ENCODE peak calls at places on chromosome 19, in ten cellular contexts. P, S, O, U, F, C, M, E, I and J are unnamed samples.

GRCh38 chr19:4709440-4710280 is 14.0 kb downstream of the DPP9 start:
- DNase-seq in P (no peak), S (no peak), O (no peak), U (no peak), F (no peak), C (peak), M (no peak), E (no peak), I (no peak), J (no peak)

GRCh38 chr19:55437410-55437809 is 5.7 kb downstream of the SHISA7 start:
- DNase-seq in P (no peak), S (no peak), O (no peak), U (peak), F (peak), C (peak), M (no peak), E (no peak), I (no peak), J (peak)

GRCh38 chr19:51751655-51752054 is at the start of gene FPR1:
- DNase-seq in P (no peak), S (no peak), O (no peak), U (no peak), F (no peak), C (no peak), M (no peak), E (peak), I (no peak), J (peak)

GRCh38 chr19:58123354-58123753 is 25.3 kb upstream of the ZSCAN18 start:
- DNase-seq in P (no peak), S (no peak), O (no peak), U (no peak), F (no peak), C (no peak), M (no peak), E (no peak), I (no peak), J (no peak)

GRCh38 chr19:44947041-44947581 is 1.3 kb downstream of the APOC2 start:
- DNase-seq in P (no peak), S (no peak), O (no peak), U (no peak), F (no peak), C (no peak), M (no peak), E (no peak), I (no peak), J (no peak)

GRCh38 chr19:2717638-2718541 is 3.3 kb downstream of the DIRAS1 start:
- DNase-seq in P (no peak), S (no peak), O (peak), U (no peak), F (no peak), C (no peak), M (no peak), E (no peak), I (no peak), J (no peak)

GRCh38 chr19:5585461-5586299 is 17.9 kb upstream of the TINCR start:
- DNase-seq in P (no peak), S (peak), O (peak), U (no peak), F (no peak), C (no peak), M (peak), E (peak), I (no peak), J (no peak)

GRCh38 chr19:55179570-55180484 is at the start of gene SYT5:
- DNase-seq in P (peak), S (peak), O (peak), U (no peak), F (peak), C (peak), M (peak), E (peak), I (no peak), J (peak)

GRCh38 chr19:33905937-33906577 is 109.4 kb downstream of the KCTD15 start:
- DNase-seq in P (no peak), S (no peak), O (peak), U (peak), F (peak), C (no peak), M (no peak), E (peak), I (peak), J (no peak)

GRCh38 chr19:418761-419632 is 10.1 kb upstream of the C2CD4C start:
- DNase-seq in P (no peak), S (no peak), O (no peak), U (no peak), F (peak), C (no peak), M (no peak), E (no peak), I (no peak), J (no peak)

GRCh38 chr19:8089664-8090601 is 37.4 kb downstream of the CCL25 start:
- DNase-seq in P (no peak), S (no peak), O (no peak), U (no peak), F (no peak), C (no peak), M (no peak), E (no peak), I (no peak), J (no peak)

GRCh38 chr19:32537626-32538025 is 43.4 kb upstream of the PDCD5 start:
- DNase-seq in P (no peak), S (no peak), O (no peak), U (no peak), F (no peak), C (no peak), M (no peak), E (no peak), I (no peak), J (no peak)